ENCODE peak calls at places on chromosomes 4 and X, in nine cellular contexts. One of them, this sample, is unnamed.

GRCh38 chr4:27398911-27399310 is 538.3 kb downstream of the STIM2 start:
- DNase-seq in CD8-positive, alpha-beta T cell: no peak
- DNase-seq in right lobe of liver: no peak
- DNase-seq in Peyer's patch: no peak
- DNase-seq in stomach: no peak
- DNase-seq in fibroblast of lung: no peak
- DNase-seq in heart left ventricle: no peak
- DNase-seq in dorsolateral prefrontal cortex: no peak
- DNase-seq in NB4: no peak
- DNase-seq in this sample: peak

GRCh38 chrX:145620666-145621065 is 197.0 kb upstream of the SLITRK2 start:
- DNase-seq in CD8-positive, alpha-beta T cell: no peak
- DNase-seq in right lobe of liver: no peak
- DNase-seq in Peyer's patch: no peak
- DNase-seq in stomach: no peak
- DNase-seq in fibroblast of lung: no peak
- DNase-seq in heart left ventricle: no peak
- DNase-seq in dorsolateral prefrontal cortex: no peak
- DNase-seq in NB4: no peak
- DNase-seq in this sample: no peak

GRCh38 chr4:3829954-3830773 is 64.0 kb downstream of the ADRA2C start:
- DNase-seq in CD8-positive, alpha-beta T cell: no peak
- DNase-seq in right lobe of liver: no peak
- DNase-seq in Peyer's patch: no peak
- DNase-seq in stomach: no peak
- DNase-seq in fibroblast of lung: no peak
- DNase-seq in heart left ventricle: no peak
- DNase-seq in dorsolateral prefrontal cortex: no peak
- DNase-seq in NB4: no peak
- DNase-seq in this sample: no peak

GRCh38 chr4:176191974-176192373 is 3.4 kb downstream of the SPATA4 start:
- DNase-seq in CD8-positive, alpha-beta T cell: no peak
- DNase-seq in right lobe of liver: no peak
- DNase-seq in Peyer's patch: no peak
- DNase-seq in stomach: no peak
- DNase-seq in fibroblast of lung: peak
- DNase-seq in heart left ventricle: no peak
- DNase-seq in dorsolateral prefrontal cortex: no peak
- DNase-seq in NB4: no peak
- DNase-seq in this sample: peak

GRCh38 chr4:24078347-24078962 is 188.6 kb upstream of the PPARGC1A start:
- DNase-seq in CD8-positive, alpha-beta T cell: no peak
- DNase-seq in right lobe of liver: no peak
- DNase-seq in Peyer's patch: no peak
- DNase-seq in stomach: no peak
- DNase-seq in fibroblast of lung: no peak
- DNase-seq in heart left ventricle: no peak
- DNase-seq in dorsolateral prefrontal cortex: no peak
- DNase-seq in NB4: no peak
- DNase-seq in this sample: no peak

GRCh38 chr4:82687531-82687930 is 111.1 kb downstream of the SCD5 start:
- DNase-seq in CD8-positive, alpha-beta T cell: no peak
- DNase-seq in right lobe of liver: no peak
- DNase-seq in Peyer's patch: no peak
- DNase-seq in stomach: no peak
- DNase-seq in fibroblast of lung: no peak
- DNase-seq in heart left ventricle: no peak
- DNase-seq in dorsolateral prefrontal cortex: no peak
- DNase-seq in NB4: no peak
- DNase-seq in this sample: no peak

GRCh38 chrX:149830192-149830873 is 48.6 kb downstream of the MAGEA9 start:
- DNase-seq in CD8-positive, alpha-beta T cell: peak
- DNase-seq in right lobe of liver: no peak
- DNase-seq in Peyer's patch: no peak
- DNase-seq in stomach: no peak
- DNase-seq in fibroblast of lung: peak
- DNase-seq in heart left ventricle: no peak
- DNase-seq in dorsolateral prefrontal cortex: no peak
- DNase-seq in NB4: no peak
- DNase-seq in this sample: peak

GRCh38 chr4:42015438-42015837 is 25.1 kb downstream of the SLC30A9 start:
- DNase-seq in CD8-positive, alpha-beta T cell: no peak
- DNase-seq in right lobe of liver: no peak
- DNase-seq in Peyer's patch: no peak
- DNase-seq in stomach: no peak
- DNase-seq in fibroblast of lung: no peak
- DNase-seq in heart left ventricle: no peak
- DNase-seq in dorsolateral prefrontal cortex: no peak
- DNase-seq in NB4: no peak
- DNase-seq in this sample: no peak

GRCh38 chr4:70601422-70602039 is 9.5 kb downstream of the AMBN start:
- DNase-seq in CD8-positive, alpha-beta T cell: peak
- DNase-seq in right lobe of liver: peak
- DNase-seq in Peyer's patch: peak
- DNase-seq in stomach: peak
- DNase-seq in fibroblast of lung: peak
- DNase-seq in heart left ventricle: peak
- DNase-seq in dorsolateral prefrontal cortex: peak
- DNase-seq in NB4: peak
- DNase-seq in this sample: peak

GRCh38 chr4:139126898-139127297 is 50.1 kb downstream of the ELF2 start:
- DNase-seq in CD8-positive, alpha-beta T cell: no peak
- DNase-seq in right lobe of liver: no peak
- DNase-seq in Peyer's patch: no peak
- DNase-seq in stomach: no peak
- DNase-seq in fibroblast of lung: no peak
- DNase-seq in heart left ventricle: no peak
- DNase-seq in dorsolateral prefrontal cortex: no peak
- DNase-seq in NB4: no peak
- DNase-seq in this sample: no peak

GRCh38 chr4:8688041-8688907 is 95.7 kb downstream of the CPZ start:
- DNase-seq in CD8-positive, alpha-beta T cell: no peak
- DNase-seq in right lobe of liver: no peak
- DNase-seq in Peyer's patch: no peak
- DNase-seq in stomach: no peak
- DNase-seq in fibroblast of lung: no peak
- DNase-seq in heart left ventricle: no peak
- DNase-seq in dorsolateral prefrontal cortex: no peak
- DNase-seq in NB4: peak
- DNase-seq in this sample: no peak

GRCh38 chr4:166308589-166308988 is 435.6 kb downstream of the TLL1 start:
- DNase-seq in CD8-positive, alpha-beta T cell: no peak
- DNase-seq in right lobe of liver: no peak
- DNase-seq in Peyer's patch: no peak
- DNase-seq in stomach: no peak
- DNase-seq in fibroblast of lung: no peak
- DNase-seq in heart left ventricle: no peak
- DNase-seq in dorsolateral prefrontal cortex: no peak
- DNase-seq in NB4: no peak
- DNase-seq in this sample: no peak

GRCh38 chr4:6198768-6199343 is 1.5 kb downstream of the JAKMIP1 start:
- DNase-seq in CD8-positive, alpha-beta T cell: no peak
- DNase-seq in right lobe of liver: no peak
- DNase-seq in Peyer's patch: no peak
- DNase-seq in stomach: no peak
- DNase-seq in fibroblast of lung: peak
- DNase-seq in heart left ventricle: no peak
- DNase-seq in dorsolateral prefrontal cortex: no peak
- DNase-seq in NB4: no peak
- DNase-seq in this sample: no peak

GRCh38 chr4:6200922-6201362 is 593 bp upstream of the JAKMIP1 start:
- DNase-seq in CD8-positive, alpha-beta T cell: no peak
- DNase-seq in right lobe of liver: no peak
- DNase-seq in Peyer's patch: no peak
- DNase-seq in stomach: no peak
- DNase-seq in fibroblast of lung: no peak
- DNase-seq in heart left ventricle: no peak
- DNase-seq in dorsolateral prefrontal cortex: no peak
- DNase-seq in NB4: no peak
- DNase-seq in this sample: no peak

GRCh38 chr4:6199344-6199921 is 916 bp downstream of the JAKMIP1 start:
- DNase-seq in CD8-positive, alpha-beta T cell: no peak
- DNase-seq in right lobe of liver: no peak
- DNase-seq in Peyer's patch: no peak
- DNase-seq in stomach: no peak
- DNase-seq in fibroblast of lung: no peak
- DNase-seq in heart left ventricle: no peak
- DNase-seq in dorsolateral prefrontal cortex: peak
- DNase-seq in NB4: no peak
- DNase-seq in this sample: peak

GRCh38 chr4:6201580-6202091 is 1.3 kb upstream of the JAKMIP1 start:
- DNase-seq in CD8-positive, alpha-beta T cell: no peak
- DNase-seq in right lobe of liver: no peak
- DNase-seq in Peyer's patch: no peak
- DNase-seq in stomach: no peak
- DNase-seq in fibroblast of lung: no peak
- DNase-seq in heart left ventricle: no peak
- DNase-seq in dorsolateral prefrontal cortex: no peak
- DNase-seq in NB4: peak
- DNase-seq in this sample: no peak

GRCh38 chr4:6200011-6200921 is at the start of gene JAKMIP1:
- DNase-seq in CD8-positive, alpha-beta T cell: peak
- DNase-seq in right lobe of liver: peak
- DNase-seq in Peyer's patch: peak
- DNase-seq in stomach: peak
- DNase-seq in fibroblast of lung: peak
- DNase-seq in heart left ventricle: peak
- DNase-seq in dorsolateral prefrontal cortex: peak
- DNase-seq in NB4: no peak
- DNase-seq in this sample: peak
- H3K4me3 ChIP-seq in CD8-positive, alpha-beta T cell: peak
- H3K4me3 ChIP-seq in right lobe of liver: peak
- H3K4me3 ChIP-seq in Peyer's patch: peak
- H3K4me3 ChIP-seq in stomach: peak
- H3K4me3 ChIP-seq in fibroblast of lung: no peak
- H3K4me3 ChIP-seq in heart left ventricle: peak
- H3K4me3 ChIP-seq in dorsolateral prefrontal cortex: peak
- H3K4me3 ChIP-seq in NB4: no peak
- H3K4me3 ChIP-seq in this sample: peak

GRCh38 chrX:134524181-134524580 is 64.2 kb downstream of the HPRT1 start:
- DNase-seq in CD8-positive, alpha-beta T cell: no peak
- DNase-seq in right lobe of liver: no peak
- DNase-seq in Peyer's patch: no peak
- DNase-seq in stomach: no peak
- DNase-seq in fibroblast of lung: no peak
- DNase-seq in heart left ventricle: no peak
- DNase-seq in dorsolateral prefrontal cortex: no peak
- DNase-seq in NB4: no peak
- DNase-seq in this sample: no peak

GRCh38 chrX:134525086-134525792 is 65.3 kb downstream of the HPRT1 start:
- DNase-seq in CD8-positive, alpha-beta T cell: no peak
- DNase-seq in right lobe of liver: no peak
- DNase-seq in Peyer's patch: no peak
- DNase-seq in stomach: no peak
- DNase-seq in fibroblast of lung: no peak
- DNase-seq in heart left ventricle: no peak
- DNase-seq in dorsolateral prefrontal cortex: no peak
- DNase-seq in NB4: no peak
- DNase-seq in this sample: peak

GRCh38 chrX:134526399-134526798 is 66.4 kb downstream of the HPRT1 start:
- DNase-seq in CD8-positive, alpha-beta T cell: no peak
- DNase-seq in right lobe of liver: no peak
- DNase-seq in Peyer's patch: no peak
- DNase-seq in stomach: no peak
- DNase-seq in fibroblast of lung: no peak
- DNase-seq in heart left ventricle: no peak
- DNase-seq in dorsolateral prefrontal cortex: no peak
- DNase-seq in NB4: no peak
- DNase-seq in this sample: peak

DNA sequence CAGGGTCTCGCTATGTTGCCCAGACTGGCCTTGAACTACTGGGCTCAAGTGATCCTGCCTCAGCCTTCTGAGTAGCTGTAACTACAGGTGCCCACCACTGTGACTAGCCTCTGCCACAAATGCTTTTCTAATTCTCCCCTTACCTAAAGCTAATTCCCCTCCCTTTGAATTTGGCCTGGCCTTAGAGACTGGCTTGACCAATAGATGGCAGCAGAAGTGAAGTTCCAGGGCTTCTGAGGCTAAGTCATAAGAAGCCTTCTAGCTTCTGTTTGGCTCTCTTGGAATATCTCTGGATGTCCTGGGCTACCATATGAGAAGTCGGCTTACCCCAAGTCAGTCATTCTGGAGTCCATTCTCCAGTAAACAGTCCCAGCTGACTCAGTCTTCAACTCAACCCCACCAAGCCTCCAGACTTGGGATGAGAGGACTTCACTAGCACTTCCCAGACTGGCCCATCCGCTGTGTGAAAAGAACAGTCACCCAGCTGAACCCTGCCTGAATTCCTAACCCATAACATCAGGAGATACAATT is 61.0 kb downstream of the HPRT1 start:
- DNase-seq in CD8-positive, alpha-beta T cell: no peak
- DNase-seq in right lobe of liver: no peak
- DNase-seq in Peyer's patch: no peak
- DNase-seq in stomach: no peak
- DNase-seq in fibroblast of lung: peak
- DNase-seq in heart left ventricle: peak
- DNase-seq in dorsolateral prefrontal cortex: no peak
- DNase-seq in NB4: peak
- DNase-seq in this sample: peak
- TF ChIP-seq CTCF in CD8-positive, alpha-beta T cell: no peak
- TF ChIP-seq CTCF in right lobe of liver: peak
- TF ChIP-seq CTCF in Peyer's patch: peak
- TF ChIP-seq CTCF in stomach: no peak
- TF ChIP-seq CTCF in fibroblast of lung: peak
- TF ChIP-seq CTCF in heart left ventricle: peak
- TF ChIP-seq CTCF in dorsolateral prefrontal cortex: peak
- TF ChIP-seq CTCF in NB4: peak
- TF ChIP-seq CTCF in this sample: peak

DNA sequence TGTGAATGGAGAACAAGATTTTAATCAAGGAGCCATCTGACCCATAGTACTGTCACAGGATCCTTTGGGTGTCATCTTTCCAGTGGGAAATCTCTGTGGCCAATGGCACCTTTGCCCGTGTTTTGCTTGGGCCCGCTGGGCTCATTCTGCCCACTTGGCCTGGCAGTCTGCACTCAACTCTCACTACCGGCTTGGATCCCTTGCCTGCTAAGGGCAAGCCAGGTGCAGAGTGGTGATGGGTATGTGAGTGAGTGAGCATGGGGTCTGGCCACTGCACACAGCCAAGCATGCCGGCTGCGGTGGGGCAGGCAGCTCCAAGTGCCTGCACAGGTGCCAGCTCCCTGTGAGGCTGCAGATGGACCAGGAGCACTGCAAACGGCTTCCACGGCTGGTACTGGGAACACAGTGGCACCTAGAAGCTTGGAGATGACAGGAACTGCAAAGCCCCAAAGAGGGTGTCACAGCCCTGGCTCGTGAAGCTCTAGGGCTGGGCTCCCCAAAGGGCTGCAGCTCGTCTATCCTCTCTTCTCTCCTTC is 454.5 kb downstream of the TMA16 start:
- DNase-seq in CD8-positive, alpha-beta T cell: no peak
- DNase-seq in right lobe of liver: no peak
- DNase-seq in Peyer's patch: no peak
- DNase-seq in stomach: no peak
- DNase-seq in fibroblast of lung: no peak
- DNase-seq in heart left ventricle: no peak
- DNase-seq in dorsolateral prefrontal cortex: no peak
- DNase-seq in NB4: no peak
- DNase-seq in this sample: no peak
- H3K4me3 ChIP-seq in CD8-positive, alpha-beta T cell: no peak
- H3K4me3 ChIP-seq in right lobe of liver: no peak
- H3K4me3 ChIP-seq in Peyer's patch: no peak
- H3K4me3 ChIP-seq in stomach: no peak
- H3K4me3 ChIP-seq in fibroblast of lung: no peak
- H3K4me3 ChIP-seq in heart left ventricle: no peak
- H3K4me3 ChIP-seq in dorsolateral prefrontal cortex: no peak
- H3K4me3 ChIP-seq in NB4: no peak
- H3K4me3 ChIP-seq in this sample: no peak

GRCh38 chrX:2705461-2705860 is 14.4 kb downstream of the CD99 start:
- DNase-seq in CD8-positive, alpha-beta T cell: no peak
- DNase-seq in right lobe of liver: no peak
- DNase-seq in Peyer's patch: no peak
- DNase-seq in stomach: no peak
- DNase-seq in fibroblast of lung: no peak
- DNase-seq in heart left ventricle: no peak
- DNase-seq in dorsolateral prefrontal cortex: no peak
- DNase-seq in NB4: no peak
- DNase-seq in this sample: no peak
- TF ChIP-seq CTCF in CD8-positive, alpha-beta T cell: no peak
- TF ChIP-seq CTCF in right lobe of liver: no peak
- TF ChIP-seq CTCF in Peyer's patch: no peak
- TF ChIP-seq CTCF in stomach: no peak
- TF ChIP-seq CTCF in fibroblast of lung: no peak
- TF ChIP-seq CTCF in heart left ventricle: no peak
- TF ChIP-seq CTCF in dorsolateral prefrontal cortex: no peak
- TF ChIP-seq CTCF in NB4: no peak
- TF ChIP-seq CTCF in this sample: no peak

This sample was measured in astrocyte of the spinal cord.